ENCODE peak calls at places on chromosomes 1 and 21, in nine cellular contexts. One of them, this sample, is unnamed.

GRCh38 chr21:38768385-38769071 is 37.2 kb upstream of the ETS2 start:
- DNase-seq in naive thymus-derived CD8-positive, alpha-beta T cell: no peak
- DNase-seq in progenitor cell of endocrine pancreas: no peak
- DNase-seq in prostate gland: no peak
- DNase-seq in T follicular helper cell: no peak
- DNase-seq in lung microvascular endothelial cell: peak
- DNase-seq in SW480: no peak
- DNase-seq in hippocampal formation: no peak
- DNase-seq in stimulated activated CD4-positive, alpha-beta T cell treated with anti-CD3 and anti-CD28 coated beads, Interleukin-4, amount 100 ng/mL, for 24 hours: peak
- DNase-seq in this sample: no peak

GRCh38 chr1:22039594-22040347 is 12.7 kb upstream of the CDC42 start:
- DNase-seq in prostate gland: peak
- DNase-seq in lung microvascular endothelial cell: peak
- DNase-seq in hippocampal formation: no peak
- DNase-seq in naive thymus-derived CD8-positive, alpha-beta T cell: peak
- DNase-seq in progenitor cell of endocrine pancreas: no peak
- DNase-seq in T follicular helper cell: peak
- DNase-seq in SW480: peak
- DNase-seq in stimulated activated CD4-positive, alpha-beta T cell treated with anti-CD3 and anti-CD28 coated beads, Interleukin-4, amount 100 ng/mL, for 24 hours: peak
- DNase-seq in this sample: no peak

GRCh38 chr1:200146100-200146499 is 118.6 kb downstream of the NR5A2 start:
- DNase-seq in lung microvascular endothelial cell: no peak
- DNase-seq in stimulated activated CD4-positive, alpha-beta T cell treated with anti-CD3 and anti-CD28 coated beads, Interleukin-4, amount 100 ng/mL, for 24 hours: no peak
- DNase-seq in progenitor cell of endocrine pancreas: no peak
- DNase-seq in T follicular helper cell: no peak
- DNase-seq in hippocampal formation: no peak
- DNase-seq in naive thymus-derived CD8-positive, alpha-beta T cell: no peak
- DNase-seq in SW480: no peak
- DNase-seq in prostate gland: no peak
- DNase-seq in this sample: no peak

GRCh38 chr1:177913762-177914540 is 55.9 kb downstream of the SEC16B start:
- DNase-seq in T follicular helper cell: no peak
- DNase-seq in naive thymus-derived CD8-positive, alpha-beta T cell: no peak
- DNase-seq in lung microvascular endothelial cell: peak
- DNase-seq in progenitor cell of endocrine pancreas: no peak
- DNase-seq in prostate gland: no peak
- DNase-seq in hippocampal formation: no peak
- DNase-seq in stimulated activated CD4-positive, alpha-beta T cell treated with anti-CD3 and anti-CD28 coated beads, Interleukin-4, amount 100 ng/mL, for 24 hours: no peak
- DNase-seq in SW480: peak
- DNase-seq in this sample: no peak

GRCh38 chr1:212450331-212450881 is 17.7 kb downstream of the NENF start:
- DNase-seq in prostate gland: no peak
- DNase-seq in stimulated activated CD4-positive, alpha-beta T cell treated with anti-CD3 and anti-CD28 coated beads, Interleukin-4, amount 100 ng/mL, for 24 hours: no peak
- DNase-seq in naive thymus-derived CD8-positive, alpha-beta T cell: no peak
- DNase-seq in progenitor cell of endocrine pancreas: no peak
- DNase-seq in T follicular helper cell: no peak
- DNase-seq in SW480: no peak
- DNase-seq in hippocampal formation: no peak
- DNase-seq in lung microvascular endothelial cell: no peak
- DNase-seq in this sample: no peak

GRCh38 chr21:42666918-42667317 is 13.5 kb downstream of the PDE9A start:
- DNase-seq in stimulated activated CD4-positive, alpha-beta T cell treated with anti-CD3 and anti-CD28 coated beads, Interleukin-4, amount 100 ng/mL, for 24 hours: no peak
- DNase-seq in naive thymus-derived CD8-positive, alpha-beta T cell: no peak
- DNase-seq in lung microvascular endothelial cell: no peak
- DNase-seq in progenitor cell of endocrine pancreas: no peak
- DNase-seq in prostate gland: no peak
- DNase-seq in hippocampal formation: peak
- DNase-seq in SW480: no peak
- DNase-seq in T follicular helper cell: no peak
- DNase-seq in this sample: no peak

GRCh38 chr1:67843746-67844145 is 10.5 kb upstream of the GNG12 start:
- DNase-seq in SW480: no peak
- DNase-seq in prostate gland: no peak
- DNase-seq in T follicular helper cell: no peak
- DNase-seq in naive thymus-derived CD8-positive, alpha-beta T cell: no peak
- DNase-seq in progenitor cell of endocrine pancreas: no peak
- DNase-seq in hippocampal formation: no peak
- DNase-seq in lung microvascular endothelial cell: no peak
- DNase-seq in stimulated activated CD4-positive, alpha-beta T cell treated with anti-CD3 and anti-CD28 coated beads, Interleukin-4, amount 100 ng/mL, for 24 hours: no peak
- DNase-seq in this sample: no peak

GRCh38 chr1:230103341-230104173 is 36.5 kb downstream of the GALNT2 start:
- DNase-seq in naive thymus-derived CD8-positive, alpha-beta T cell: no peak
- DNase-seq in hippocampal formation: no peak
- DNase-seq in stimulated activated CD4-positive, alpha-beta T cell treated with anti-CD3 and anti-CD28 coated beads, Interleukin-4, amount 100 ng/mL, for 24 hours: no peak
- DNase-seq in lung microvascular endothelial cell: no peak
- DNase-seq in progenitor cell of endocrine pancreas: no peak
- DNase-seq in SW480: no peak
- DNase-seq in prostate gland: no peak
- DNase-seq in T follicular helper cell: no peak
- DNase-seq in this sample: no peak

GRCh38 chr1:201085902-201086735 is 26.1 kb downstream of the CACNA1S start:
- DNase-seq in lung microvascular endothelial cell: peak
- DNase-seq in progenitor cell of endocrine pancreas: peak
- DNase-seq in naive thymus-derived CD8-positive, alpha-beta T cell: no peak
- DNase-seq in stimulated activated CD4-positive, alpha-beta T cell treated with anti-CD3 and anti-CD28 coated beads, Interleukin-4, amount 100 ng/mL, for 24 hours: peak
- DNase-seq in SW480: peak
- DNase-seq in hippocampal formation: peak
- DNase-seq in prostate gland: peak
- DNase-seq in T follicular helper cell: no peak
- DNase-seq in this sample: peak

GRCh38 chr1:165144757-165145397 is 211.6 kb downstream of the LMX1A start:
- DNase-seq in hippocampal formation: peak
- DNase-seq in naive thymus-derived CD8-positive, alpha-beta T cell: no peak
- DNase-seq in progenitor cell of endocrine pancreas: peak
- DNase-seq in SW480: peak
- DNase-seq in lung microvascular endothelial cell: peak
- DNase-seq in T follicular helper cell: no peak
- DNase-seq in stimulated activated CD4-positive, alpha-beta T cell treated with anti-CD3 and anti-CD28 coated beads, Interleukin-4, amount 100 ng/mL, for 24 hours: peak
- DNase-seq in prostate gland: peak
- DNase-seq in this sample: peak

GRCh38 chr1:201269900-201270410 is 13.4 kb upstream of the PKP1 start:
- DNase-seq in naive thymus-derived CD8-positive, alpha-beta T cell: no peak
- DNase-seq in lung microvascular endothelial cell: no peak
- DNase-seq in T follicular helper cell: no peak
- DNase-seq in SW480: no peak
- DNase-seq in hippocampal formation: no peak
- DNase-seq in prostate gland: no peak
- DNase-seq in stimulated activated CD4-positive, alpha-beta T cell treated with anti-CD3 and anti-CD28 coated beads, Interleukin-4, amount 100 ng/mL, for 24 hours: no peak
- DNase-seq in progenitor cell of endocrine pancreas: no peak
- DNase-seq in this sample: no peak

GRCh38 chr1:31955917-31956736 is 18.0 kb upstream of the PTP4A2 start:
- DNase-seq in prostate gland: peak
- DNase-seq in lung microvascular endothelial cell: peak
- DNase-seq in progenitor cell of endocrine pancreas: no peak
- DNase-seq in SW480: peak
- DNase-seq in stimulated activated CD4-positive, alpha-beta T cell treated with anti-CD3 and anti-CD28 coated beads, Interleukin-4, amount 100 ng/mL, for 24 hours: peak
- DNase-seq in naive thymus-derived CD8-positive, alpha-beta T cell: peak
- DNase-seq in T follicular helper cell: peak
- DNase-seq in hippocampal formation: peak
- DNase-seq in this sample: no peak

GRCh38 chr1:53553734-53554509 is 94.7 kb downstream of the DMRTB1 start:
- DNase-seq in prostate gland: no peak
- DNase-seq in naive thymus-derived CD8-positive, alpha-beta T cell: no peak
- DNase-seq in T follicular helper cell: no peak
- DNase-seq in hippocampal formation: no peak
- DNase-seq in SW480: no peak
- DNase-seq in progenitor cell of endocrine pancreas: no peak
- DNase-seq in lung microvascular endothelial cell: no peak
- DNase-seq in stimulated activated CD4-positive, alpha-beta T cell treated with anti-CD3 and anti-CD28 coated beads, Interleukin-4, amount 100 ng/mL, for 24 hours: no peak
- DNase-seq in this sample: no peak

GRCh38 chr1:17755120-17755519 is at the start of gene ACTL8:
- DNase-seq in SW480: no peak
- DNase-seq in naive thymus-derived CD8-positive, alpha-beta T cell: no peak
- DNase-seq in prostate gland: no peak
- DNase-seq in T follicular helper cell: no peak
- DNase-seq in progenitor cell of endocrine pancreas: no peak
- DNase-seq in hippocampal formation: no peak
- DNase-seq in stimulated activated CD4-positive, alpha-beta T cell treated with anti-CD3 and anti-CD28 coated beads, Interleukin-4, amount 100 ng/mL, for 24 hours: no peak
- DNase-seq in lung microvascular endothelial cell: no peak
- DNase-seq in this sample: no peak

This sample was measured in HuH-7.5.